ENCODE peak calls at places on chromosomes 2 and 18, in seven cellular contexts. N is esophagus muscularis mucosa, B is endothelial cell of umbilical vein, J is HCT116, S is GM12891, A is prostate gland, X is K562. U is an unnamed sample.

GRCh38 chr2:46601328-46601963 is 122.1 kb downstream of the TMEM247 start:
- DNase-seq in N (no peak), B (peak), J (no peak), S (no peak), A (no peak), X (no peak), U (no peak)

GRCh38 chr2:209473930-209474419 is 50.1 kb downstream of the MAP2 start:
- DNase-seq in N (no peak), B (peak), J (peak), S (no peak), A (no peak), X (no peak), U (no peak)

GRCh38 chr18:36212301-36212977 is 25.1 kb downstream of the MOCOS start:
- DNase-seq in N (peak), B (no peak), J (no peak), S (no peak), A (no peak), X (peak), U (no peak)

GRCh38 chr2:175576875-175577274 is 395.4 kb upstream of the ATP5MC3 start:
- DNase-seq in N (peak), B (no peak), J (no peak), S (no peak), A (no peak), X (no peak), U (no peak)

GRCh38 chr2:162072976-162073775 is 839 bp downstream of the DPP4 start:
- DNase-seq in N (no peak), B (peak), J (no peak), S (no peak), A (peak), X (no peak), U (no peak)

GRCh38 chr18:8602557-8602956 is 6.7 kb upstream of the RAB12 start:
- DNase-seq in N (no peak), B (no peak), J (no peak), S (no peak), A (no peak), X (no peak), U (no peak)

GRCh38 chr2:39708003-39708402 is 42.3 kb downstream of the TMEM178A start:
- DNase-seq in N (no peak), B (no peak), J (no peak), S (no peak), A (no peak), X (no peak), U (no peak)

GRCh38 chr18:68564961-68565360 is 149.9 kb downstream of the TMX3 start:
- DNase-seq in N (no peak), B (no peak), J (no peak), S (no peak), A (no peak), X (no peak), U (no peak)

GRCh38 chr18:1774261-1774660 is 797.0 kb downstream of the METTL4 start:
- DNase-seq in N (no peak), B (no peak), J (no peak), S (no peak), A (no peak), X (no peak), U (no peak)

GRCh38 chr18:331231-331771 is 63.5 kb upstream of the THOC1 start:
- DNase-seq in N (no peak), B (no peak), J (no peak), S (no peak), A (no peak), X (no peak), U (no peak)

GRCh38 chr2:204074434-204074833 is 137.9 kb downstream of the ICOS start:
- DNase-seq in N (no peak), B (no peak), J (no peak), S (no peak), A (no peak), X (no peak), U (no peak)

GRCh38 chr2:141109633-141110032 is 1021.2 kb downstream of the LRP1B start:
- DNase-seq in N (no peak), B (no peak), J (no peak), S (no peak), A (no peak), X (no peak), U (no peak)

GRCh38 chr18:69128978-69129377 is 271.7 kb upstream of the DOK6 start:
- DNase-seq in N (no peak), B (no peak), J (no peak), S (no peak), A (no peak), X (no peak), U (no peak)

GRCh38 chr18:13435596-13436333 is 217.2 kb downstream of the LDLRAD4 start:
- DNase-seq in N (no peak), B (peak), J (no peak), S (no peak), A (no peak), X (no peak), U (no peak)

GRCh38 chr18:56873441-56874140 is 222.4 kb downstream of the WDR7 start:
- DNase-seq in N (no peak), B (peak), J (no peak), S (no peak), A (no peak), X (no peak), U (no peak)

GRCh38 chr2:138689705-138690104 is 90.5 kb downstream of the NXPH2 start:
- DNase-seq in N (no peak), B (no peak), J (no peak), S (no peak), A (no peak), X (no peak), U (no peak)

GRCh38 chr18:63339920-63340484 is 20.4 kb upstream of the BCL2 start:
- DNase-seq in N (no peak), B (peak), J (peak), S (no peak), A (no peak), X (no peak), U (no peak)

GRCh38 chr2:120473522-120474271 is 127.8 kb downstream of the INHBB start:
- DNase-seq in N (no peak), B (peak), J (no peak), S (no peak), A (peak), X (no peak), U (no peak)

GRCh38 chr2:102841107-102841840 is 79.4 kb downstream of the TMEM182 start:
- DNase-seq in N (no peak), B (peak), J (peak), S (peak), A (peak), X (peak), U (no peak)

GRCh38 chr2:230919681-230920080 is 5.4 kb downstream of the GPR55 start:
- DNase-seq in N (no peak), B (no peak), J (no peak), S (no peak), A (no peak), X (no peak), U (no peak)

GRCh38 chr2:119724656-119725485 is 34.9 kb upstream of the PTPN4 start:
- DNase-seq in N (no peak), B (no peak), J (no peak), S (no peak), A (no peak), X (no peak), U (no peak)

GRCh38 chr2:61210332-61210981 is 48.5 kb downstream of the C2orf74 start:
- DNase-seq in N (no peak), B (no peak), J (no peak), S (no peak), A (no peak), X (no peak), U (no peak)

GRCh38 chr2:166239548-166239947 is 111.7 kb upstream of the SCN1A start:
- DNase-seq in N (no peak), B (peak), J (no peak), S (no peak), A (no peak), X (no peak), U (no peak)

GRCh38 chr2:9653485-9654271 is 22.9 kb upstream of the YWHAQ start:
- DNase-seq in N (no peak), B (no peak), J (no peak), S (no peak), A (no peak), X (no peak), U (no peak)

GRCh38 chr2:32135409-32135808 is 30.3 kb upstream of the SLC30A6 start:
- DNase-seq in N (no peak), B (peak), J (peak), S (peak), A (no peak), X (peak), U (no peak)

GRCh38 chr2:213411582-213412289 is 127.5 kb downstream of the SPAG16 start:
- DNase-seq in N (no peak), B (no peak), J (peak), S (no peak), A (no peak), X (no peak), U (no peak)

GRCh38 chr18:9683418-9684396 is 24.4 kb upstream of the RAB31 start:
- DNase-seq in N (no peak), B (peak), J (peak), S (no peak), A (no peak), X (peak), U (no peak)

GRCh38 chr2:38243186-38243890 is 133.7 kb downstream of the ATL2 start:
- DNase-seq in N (no peak), B (no peak), J (no peak), S (no peak), A (no peak), X (no peak), U (no peak)

GRCh38 chr18:68177807-68178702 is 536.9 kb downstream of the TMX3 start:
- DNase-seq in N (no peak), B (peak), J (no peak), S (no peak), A (peak), X (no peak), U (no peak)

GRCh38 chr18:46733872-46734271 is 23.0 kb downstream of the ST8SIA5 start:
- DNase-seq in N (no peak), B (no peak), J (no peak), S (no peak), A (no peak), X (no peak), U (no peak)

GRCh38 chr2:215359576-215359922 is 47.7 kb downstream of the ATIC start:
- DNase-seq in N (no peak), B (no peak), J (no peak), S (no peak), A (no peak), X (no peak), U (no peak)

GRCh38 chr2:162261032-162261945 is 18.0 kb upstream of the FAP start:
- DNase-seq in N (no peak), B (peak), J (no peak), S (no peak), A (no peak), X (no peak), U (no peak)

GRCh38 chr2:202096736-202097135 is 23.7 kb downstream of the KIAA2012 start:
- DNase-seq in N (no peak), B (peak), J (no peak), S (no peak), A (no peak), X (no peak), U (no peak)

GRCh38 chr2:129779783-129780182 is 199.7 kb upstream of the RAB6C start:
- DNase-seq in N (no peak), B (no peak), J (no peak), S (no peak), A (no peak), X (no peak), U (no peak)

GRCh38 chr2:162058973-162059668 is 14.9 kb downstream of the DPP4 start:
- DNase-seq in N (peak), B (no peak), J (no peak), S (no peak), A (no peak), X (no peak), U (no peak)

GRCh38 chr18:67428805-67429204 is 87.7 kb downstream of the DSEL start:
- DNase-seq in N (no peak), B (peak), J (no peak), S (no peak), A (no peak), X (no peak), U (no peak)

GRCh38 chr2:140589273-140589672 is 1541.5 kb downstream of the LRP1B start:
- DNase-seq in N (no peak), B (no peak), J (no peak), S (no peak), A (no peak), X (no peak), U (no peak)

GRCh38 chr2:133591164-133591563 is 22.9 kb upstream of the NCKAP5 start:
- DNase-seq in N (no peak), B (peak), J (no peak), S (no peak), A (peak), X (no peak), U (no peak)

DNA sequence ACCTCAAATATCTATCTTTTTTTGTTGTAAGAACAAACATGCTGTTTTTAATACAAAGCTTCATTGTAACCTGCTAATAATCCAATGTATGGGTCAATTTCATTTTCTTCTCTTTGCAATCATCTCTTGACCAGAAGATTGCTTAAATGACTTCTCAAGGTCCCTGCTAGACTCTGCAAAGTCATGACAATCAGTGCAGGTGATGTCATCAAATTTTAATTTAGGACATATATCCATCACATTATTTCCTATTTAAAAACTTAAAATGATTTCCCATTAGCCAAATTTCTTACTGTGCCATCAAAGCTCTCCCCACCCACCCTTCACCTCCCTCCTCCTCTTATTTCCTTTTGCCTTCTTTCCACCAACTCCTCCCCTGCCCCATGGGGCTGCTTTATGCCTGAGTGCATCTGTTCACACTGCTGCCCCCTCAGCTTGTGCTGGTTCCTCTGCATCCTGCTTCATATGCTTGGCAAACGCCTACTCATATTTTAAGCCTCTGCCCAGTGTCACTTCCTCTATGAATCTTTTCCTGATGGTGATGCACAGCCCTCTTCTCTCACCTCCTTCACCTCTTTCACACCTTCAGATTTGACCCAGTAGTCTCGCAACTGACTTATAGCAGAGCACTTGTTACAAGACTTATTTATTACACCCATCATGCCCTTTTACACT is 20.3 kb downstream of the PLEK start:
- DNase-seq in N (no peak), B (no peak), J (no peak), S (no peak), A (no peak), X (no peak), U (no peak)
- TF ChIP-seq POLR2AphosphoS5 in N (no peak), B (no peak), J (no peak), S (peak), A (no peak), X (no peak), U (no peak)

DNA sequence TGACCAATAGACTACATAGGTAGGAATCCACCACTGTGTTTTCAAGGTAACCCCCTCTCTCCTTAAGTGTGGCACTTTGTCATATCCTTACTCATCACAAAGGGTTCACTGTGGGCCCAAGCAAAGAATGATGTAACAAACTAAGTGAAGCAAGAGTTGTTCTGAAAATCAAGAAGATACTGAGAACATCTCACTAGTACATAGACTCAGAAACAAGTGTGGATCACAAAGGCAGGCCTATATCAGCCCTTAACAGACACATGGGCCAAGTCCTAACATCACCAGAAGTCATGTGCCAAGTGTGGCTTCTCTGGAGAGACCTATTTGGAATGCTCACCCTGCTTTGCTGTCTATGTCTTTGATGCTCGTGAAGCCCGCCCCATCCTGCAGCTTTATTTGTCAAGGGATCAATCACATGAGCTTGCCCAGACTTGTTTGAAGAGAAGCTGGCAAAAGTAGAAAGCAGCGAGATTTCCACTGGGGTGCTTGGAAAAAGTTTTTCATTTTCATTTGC is 131.2 kb upstream of the TTC39C start:
- DNase-seq in N (peak), B (no peak), J (no peak), S (no peak), A (peak), X (no peak), U (no peak)
- TF ChIP-seq POLR2A in N (no peak), B (no peak), J (no peak), S (no peak), A (no peak), X (no peak), U (no peak)

GRCh38 chr2:241772063-241772499 is 4.5 kb upstream of the GAL3ST2 start:
- DNase-seq in N (no peak), B (no peak), J (no peak), S (no peak), A (no peak), X (no peak), U (no peak)

GRCh38 chr2:241770936-241771285 is 5.7 kb upstream of the GAL3ST2 start:
- DNase-seq in N (no peak), B (no peak), J (no peak), S (peak), A (no peak), X (no peak), U (no peak)

GRCh38 chr2:241770185-241770935 is 6.3 kb upstream of the GAL3ST2 start:
- DNase-seq in N (no peak), B (no peak), J (no peak), S (no peak), A (no peak), X (peak), U (no peak)

GRCh38 chr2:241769819-241770184 is 6.8 kb upstream of the GAL3ST2 start:
- DNase-seq in N (no peak), B (no peak), J (no peak), S (no peak), A (no peak), X (peak), U (no peak)

GRCh38 chr2:241771286-241772062 is 5.1 kb upstream of the GAL3ST2 start:
- DNase-seq in N (no peak), B (no peak), J (no peak), S (peak), A (peak), X (peak), U (peak)
- TF ChIP-seq POLR2AphosphoS5 in N (no peak), B (no peak), J (no peak), S (no peak), A (no peak), X (no peak), U (no peak)

DNA sequence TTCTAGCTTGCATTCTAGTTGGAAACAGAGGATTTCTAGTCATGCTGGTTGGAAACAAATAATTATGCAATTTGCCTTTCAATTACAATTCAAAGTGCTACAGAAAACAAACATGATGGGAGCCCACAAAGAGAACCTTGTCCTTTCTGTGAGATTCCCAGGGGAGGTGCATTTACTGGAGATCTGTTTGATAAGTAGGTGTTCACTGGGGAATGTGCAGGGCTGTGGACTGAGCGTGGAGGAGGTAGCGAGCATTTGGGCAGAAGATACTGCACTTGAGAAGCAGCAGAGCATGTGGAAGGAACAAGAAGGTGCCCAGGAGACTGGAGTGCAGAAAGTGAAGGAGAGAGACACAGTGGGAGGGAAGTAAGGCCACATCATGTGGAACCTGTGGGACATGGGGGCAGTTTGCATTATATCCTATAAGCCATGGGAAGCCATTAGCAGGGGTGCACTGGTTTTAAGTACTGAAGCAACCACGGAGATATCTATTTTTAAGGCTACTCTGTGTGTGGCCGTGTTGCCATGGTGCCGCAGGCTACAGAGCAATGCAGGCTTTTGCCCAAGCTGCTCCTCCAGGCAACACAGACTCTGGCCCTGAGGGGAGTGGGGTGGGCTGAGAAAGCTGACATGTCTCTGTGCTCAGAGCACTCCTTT is 154.0 kb downstream of the ANTXR1 start:
- DNase-seq in N (no peak), B (no peak), J (no peak), S (no peak), A (no peak), X (no peak), U (no peak)
- TF ChIP-seq POLR2A in N (no peak), B (no peak), J (no peak), S (no peak), A (no peak), X (no peak), U (no peak)

DNA sequence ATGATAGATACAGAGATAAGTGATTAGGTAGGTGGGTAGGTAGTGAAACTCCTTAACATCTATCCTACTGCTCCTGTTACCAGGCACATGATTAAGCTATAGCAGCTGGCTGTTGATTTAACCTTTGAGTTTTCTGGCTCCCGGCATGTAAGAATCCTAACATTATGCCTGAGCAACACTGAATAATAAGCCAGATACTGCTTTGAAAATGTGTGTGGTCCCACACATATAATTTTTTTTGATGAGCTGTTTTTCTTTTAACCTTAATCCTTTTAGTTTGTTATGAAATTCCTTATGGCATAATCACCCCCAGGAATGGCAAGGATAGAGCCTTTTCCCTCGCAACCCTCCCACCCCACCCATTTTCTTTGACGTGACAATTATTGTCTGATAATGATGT is 104.2 kb upstream of the NEUROD1 start:
- DNase-seq in N (no peak), B (peak), J (peak), S (no peak), A (no peak), X (no peak), U (no peak)
- TF ChIP-seq POLR2AphosphoS5 in N (no peak), B (no peak), J (peak), S (no peak), A (no peak), X (no peak), U (no peak)

U was measured in GM12892.